ENCODE peak calls at places on chromosomes 6 and 20, in five cellular contexts. M, W, N, Q and U are unnamed samples.
A peak's percentile ranks its signal among the peaks of the same experiment; 100 is the strongest.

GRCh38 chr6:75350156-75350555 is 65.6 kb upstream of the TMEM30A start:
- DNase-seq in N (no peak), Q (no peak), M (no peak), W (no peak), U (no peak)

GRCh38 chr20:46311039-46311650 is 2.8 kb upstream of the CDH22 start:
- DNase-seq in Q (no peak), W (no peak), N (no peak), M (peak; percentile 58), U (peak; percentile 27)

GRCh38 chr20:31673943-31674463 is 36.3 kb downstream of the COX4I2 start:
- DNase-seq in M (no peak), W (no peak), N (no peak), Q (no peak), U (no peak)

GRCh38 chr6:52503344-52503747 is 73.5 kb downstream of the TRAM2 start:
- DNase-seq in N (no peak), Q (no peak), M (no peak), W (no peak), U (no peak)

GRCh38 chr20:63138855-63139341 is 77.0 kb downstream of the YTHDF1 start:
- DNase-seq in N (no peak), W (no peak), M (no peak), Q (no peak), U (no peak)

GRCh38 chr20:63416631-63417030 is 55.5 kb upstream of the CHRNA4 start:
- DNase-seq in M (no peak), N (no peak), Q (no peak), W (no peak), U (no peak)

GRCh38 chr6:1390071-1390804 is 862 bp downstream of the FOXF2 start:
- DNase-seq in N (no peak), Q (no peak), M (no peak), W (no peak), U (peak; percentile 79)

GRCh38 chr6:157715766-157716171 is 107.3 kb upstream of the SNX9 start:
- DNase-seq in M (no peak), Q (peak; percentile 84), W (peak; percentile 27), N (no peak), U (no peak)

GRCh38 chr6:137692806-137693205 is 174.3 kb upstream of the TNFAIP3 start:
- DNase-seq in Q (no peak), M (no peak), W (no peak), N (no peak), U (no peak)

GRCh38 chr20:61966492-61967244 is 99.0 kb downstream of the TAF4 start:
- DNase-seq in W (no peak), N (no peak), M (peak; percentile 39), Q (no peak), U (no peak)

GRCh38 chr20:33693741-33694645 is 7.8 kb upstream of the E2F1 start:
- DNase-seq in N (no peak), Q (no peak), W (no peak), M (no peak), U (peak; percentile 10)

GRCh38 chr20:32984196-32984595 is 20.0 kb downstream of the SUN5 start:
- DNase-seq in Q (no peak), M (no peak), N (no peak), W (no peak), U (peak; percentile 31)

GRCh38 chr20:56929606-56930005 is 300.5 kb downstream of the TFAP2C start:
- DNase-seq in N (no peak), Q (no peak), M (no peak), W (no peak), U (no peak)

GRCh38 chr6:84912472-84913143 is 148.2 kb upstream of the TBX18 start:
- DNase-seq in Q (no peak), M (no peak), W (no peak), N (no peak), U (no peak)

GRCh38 chr6:12516070-12516469 is 200.5 kb upstream of the PHACTR1 start:
- DNase-seq in Q (no peak), W (no peak), N (no peak), M (no peak), U (no peak)

GRCh38 chr6:93721386-93722048 is 302.2 kb upstream of the EPHA7 start:
- DNase-seq in M (peak; percentile 1), Q (no peak), N (no peak), W (no peak), U (peak; percentile 33)

GRCh38 chr20:61476956-61477355 is 224.9 kb downstream of the CDH4 start:
- DNase-seq in W (no peak), Q (no peak), M (no peak), N (no peak), U (no peak)

GRCh38 chr20:64143018-64143801 is 21.0 kb upstream of the MYT1 start:
- DNase-seq in M (no peak), W (no peak), N (no peak), Q (no peak), U (no peak)

DNA sequence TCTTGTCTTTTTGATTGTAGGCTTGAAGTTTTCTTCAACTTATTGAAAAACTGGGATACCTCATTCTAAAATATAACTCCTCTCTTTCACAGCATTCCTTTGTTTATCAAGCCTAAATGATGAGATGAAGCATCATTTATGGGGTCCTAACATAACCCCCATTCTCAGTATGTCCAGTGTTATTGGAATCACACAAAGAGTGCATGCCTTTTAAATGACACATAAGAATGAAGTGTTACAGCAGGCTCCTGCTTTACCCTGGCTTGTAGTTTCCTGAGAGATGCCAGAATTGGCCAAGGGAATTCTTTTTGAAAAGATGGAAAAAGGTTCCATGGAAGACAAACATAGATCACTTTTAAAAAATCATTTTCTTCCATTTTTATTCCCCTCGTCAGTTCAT is 502.4 kb downstream of the BCKDHB start:
- DNase-seq in M (no peak), Q (no peak), N (no peak), W (no peak), U (no peak)
- TF ChIP-seq POLR2A in M (no peak), Q (no peak), N (no peak), W (no peak), U (no peak)

DNA sequence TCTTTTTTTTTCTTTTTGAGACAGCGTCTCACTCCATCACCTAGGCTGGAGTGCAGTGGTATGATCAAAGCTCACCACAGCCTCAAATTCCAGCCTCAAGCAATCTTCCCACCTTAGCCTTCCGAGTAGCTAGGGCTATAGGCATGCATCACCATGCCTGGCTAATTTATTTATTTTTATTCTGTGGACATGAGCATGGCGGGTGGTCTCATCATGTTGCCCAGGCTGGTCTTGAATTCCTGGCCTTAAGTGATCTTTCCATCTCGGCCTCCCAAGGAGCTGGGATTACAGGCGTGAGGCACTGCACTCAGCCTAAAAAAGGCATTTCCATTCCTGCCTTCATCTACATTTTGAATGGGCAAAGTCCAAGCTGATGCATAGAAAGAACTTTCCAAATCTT is 56.2 kb upstream of the BEND3 start:
- DNase-seq in M (no peak), Q (no peak), W (no peak), N (no peak), U (no peak)
- TF ChIP-seq CTCF in M (no peak), Q (no peak), W (no peak), N (no peak), U (no peak)

GRCh38 chr6:5260111-5260620 is 584 bp downstream of the LYRM4 start:
- DNase-seq in N (peak; percentile 68), M (peak; percentile 81), Q (peak; percentile 15), W (peak; percentile 70), U (peak; percentile 84)
- TF ChIP-seq POLR2A in N (no peak), M (no peak), Q (no peak), W (no peak), U (no peak)

GRCh38 chr6:21186479-21187055 is 407.0 kb upstream of the SOX4 start:
- DNase-seq in Q (no peak), N (no peak), W (no peak), M (no peak), U (no peak)
- TF ChIP-seq CTCF in Q (no peak), N (no peak), W (no peak), M (no peak), U (no peak)

DNA sequence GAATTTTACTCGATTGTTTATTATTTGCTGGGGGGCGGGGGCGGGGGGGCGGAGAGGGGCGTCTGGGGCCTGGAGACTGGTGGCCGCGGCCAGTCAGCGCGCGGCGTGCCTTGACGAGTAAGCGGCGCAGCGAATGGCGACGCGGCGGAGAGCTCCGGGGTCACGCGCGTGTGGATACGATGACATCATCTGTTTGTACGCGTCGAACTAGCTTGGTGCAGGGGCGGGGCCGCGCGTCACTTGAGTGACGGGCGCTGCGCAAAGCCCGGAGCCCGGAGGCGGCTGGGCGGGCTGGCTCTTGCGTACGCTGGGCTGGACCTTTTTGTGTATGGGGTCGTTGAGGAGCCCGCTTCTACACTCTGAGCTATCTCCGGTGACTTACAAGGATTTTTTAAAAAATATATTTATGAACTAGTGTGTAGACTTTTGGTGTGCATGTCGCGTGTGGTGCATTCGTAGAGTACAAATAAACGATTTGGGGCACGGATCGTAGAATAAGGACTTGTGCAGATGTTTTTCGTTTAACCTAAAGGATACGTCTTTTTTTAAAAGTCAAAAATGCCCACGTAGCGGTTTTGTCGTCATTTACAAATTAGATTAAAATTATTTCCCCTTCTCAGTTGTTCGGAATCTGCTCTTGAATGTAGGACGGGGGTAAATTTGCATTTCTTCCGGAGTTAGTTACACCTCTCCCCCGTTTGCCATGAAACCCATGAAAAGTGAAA is 2.2 kb upstream of the FOXO3 start:
- DNase-seq in M (peak; percentile 94), W (peak; percentile 99), Q (peak; percentile 97), N (peak; percentile 97), U (peak; percentile 100)
- TF ChIP-seq POLR2A in M (no peak), W (peak; percentile 72), Q (peak; percentile 82), N (no peak), U (no peak)

GRCh38 chr20:10478930-10479329 is 43.8 kb downstream of the SLX4IP start:
- DNase-seq in W (no peak), N (no peak), M (no peak), Q (no peak), U (no peak)
- TF ChIP-seq CTCF in W (no peak), N (peak; percentile 11), M (no peak), Q (no peak), U (no peak)